ENCODE peak calls at places on chromosomes 12 and 14, in ten cellular contexts. H, G, Z, A, W, K, U, V, J and N are unnamed samples.

GRCh38 chr14:50714452-50715073 is 46.5 kb upstream of the SAV1 start:
- DNase-seq in G (no peak), H (peak), J (peak), V (peak), K (no peak), U (no peak), A (no peak), W (peak), Z (no peak), N (no peak)

GRCh38 chr14:56284641-56285040 is 166.4 kb downstream of the PELI2 start:
- DNase-seq in G (no peak), W (peak), K (no peak), U (no peak), J (no peak), H (no peak), A (no peak), V (no peak), Z (no peak), N (no peak)

GRCh38 chr12:131980263-131980662 is 30.5 kb downstream of the EP400 start:
- DNase-seq in U (no peak), J (no peak), W (peak), A (no peak), K (no peak), V (no peak), Z (no peak), G (no peak), H (no peak), N (no peak)

GRCh38 chr14:51298895-51299294 is 58.8 kb downstream of the TMX1 start:
- DNase-seq in K (no peak), W (peak), U (no peak), V (peak), H (no peak), A (no peak), Z (no peak), G (no peak), J (no peak), N (no peak)

GRCh38 chr12:107544947-107545346 is 140.7 kb upstream of the PWP1 start:
- DNase-seq in G (no peak), V (peak), W (no peak), U (no peak), A (no peak), H (no peak), Z (no peak), J (no peak), K (no peak), N (no peak)

GRCh38 chr12:26062566-26062965 is 62.3 kb downstream of the BHLHE41 start:
- DNase-seq in K (no peak), H (no peak), A (no peak), V (peak), U (no peak), Z (no peak), G (no peak), J (no peak), W (peak), N (no peak)

GRCh38 chr12:75913502-75914110 is 118.0 kb downstream of the PHLDA1 start:
- DNase-seq in U (no peak), W (no peak), Z (no peak), V (peak), J (no peak), H (peak), A (no peak), K (no peak), G (no peak), N (no peak)

GRCh38 chr12:17928708-17929366 is 161.2 kb downstream of the RERGL start:
- DNase-seq in V (peak), K (no peak), J (peak), H (no peak), G (no peak), U (no peak), A (no peak), Z (no peak), W (peak), N (no peak)

GRCh38 chr12:25689996-25690501 is 137.0 kb upstream of the LMNTD1 start:
- DNase-seq in W (no peak), H (no peak), V (peak), Z (no peak), G (no peak), U (no peak), K (peak), A (peak), J (no peak), N (no peak)

DNA sequence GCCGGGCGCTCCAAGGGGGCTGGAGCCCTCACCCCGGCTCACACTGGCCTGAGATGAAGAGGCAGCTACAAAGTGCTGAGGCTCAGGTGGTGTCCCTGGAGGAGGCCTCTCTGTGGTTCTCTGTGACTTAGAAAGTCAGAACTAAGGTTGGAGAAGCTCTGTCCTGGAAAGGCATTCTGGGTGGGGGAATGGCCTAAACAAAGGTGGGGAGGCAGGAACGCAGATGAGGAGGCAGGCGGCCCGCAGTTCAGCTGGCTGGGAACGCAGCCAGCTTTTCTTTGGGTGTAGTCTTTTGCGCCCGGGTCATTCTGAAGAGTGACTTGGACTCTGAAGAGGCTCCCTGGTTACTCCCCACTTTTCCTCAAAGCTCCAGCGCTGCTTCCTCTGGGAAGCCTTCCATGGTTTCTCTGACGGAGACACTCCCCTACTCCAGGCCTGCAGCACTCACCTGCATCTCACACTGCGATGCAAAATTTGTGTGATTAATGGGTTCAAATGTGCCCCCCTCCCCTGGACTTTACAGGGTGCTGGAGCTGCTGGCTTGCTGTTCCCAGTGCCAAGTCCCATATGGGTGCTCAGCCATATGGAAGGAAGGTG is 50.5 kb upstream of the DLK1 start:
- DNase-seq in H (no peak), U (no peak), W (no peak), V (no peak), J (no peak), G (peak), Z (no peak), A (no peak), K (peak), N (no peak)
- H3K27ac ChIP-seq in H (no peak), U (no peak), W (no peak), V (no peak), J (no peak), G (no peak), Z (no peak), A (no peak), K (peak), N (peak)

DNA sequence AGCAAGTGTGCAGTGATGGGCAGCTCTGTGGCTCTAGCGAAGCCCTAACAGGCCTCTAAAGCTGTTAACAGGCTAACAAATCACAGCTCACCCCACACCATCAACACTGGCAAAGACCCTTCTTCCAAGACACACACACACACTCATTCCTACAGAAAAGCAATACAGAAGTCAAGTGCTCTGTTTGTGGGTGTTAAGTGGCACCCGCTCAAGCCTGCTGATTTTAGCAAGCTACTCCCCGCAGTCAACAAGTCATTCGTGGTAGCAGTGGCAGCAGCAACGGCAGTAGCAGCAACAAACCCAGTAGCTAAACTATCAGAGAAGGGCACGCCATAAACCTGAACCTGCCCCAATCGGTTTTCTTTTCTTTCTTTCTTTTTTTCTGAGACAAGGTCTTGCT is 80.7 kb upstream of the GPR68 start:
- DNase-seq in W (no peak), G (no peak), A (no peak), Z (peak), V (no peak), U (no peak), J (no peak), H (peak), K (no peak), N (no peak)
- H3K27ac ChIP-seq in W (no peak), G (peak), A (peak), Z (peak), V (no peak), U (no peak), J (no peak), H (no peak), K (no peak), N (no peak)

GRCh38 chr12:106093246-106093645 is 45.5 kb downstream of the NUAK1 start:
- DNase-seq in W (no peak), U (peak), H (no peak), J (no peak), V (no peak), G (no peak), A (no peak), Z (no peak), K (no peak), N (no peak)
- H3K27ac ChIP-seq in W (no peak), U (peak), H (no peak), J (no peak), V (no peak), G (no peak), A (no peak), Z (no peak), K (no peak), N (peak)

DNA sequence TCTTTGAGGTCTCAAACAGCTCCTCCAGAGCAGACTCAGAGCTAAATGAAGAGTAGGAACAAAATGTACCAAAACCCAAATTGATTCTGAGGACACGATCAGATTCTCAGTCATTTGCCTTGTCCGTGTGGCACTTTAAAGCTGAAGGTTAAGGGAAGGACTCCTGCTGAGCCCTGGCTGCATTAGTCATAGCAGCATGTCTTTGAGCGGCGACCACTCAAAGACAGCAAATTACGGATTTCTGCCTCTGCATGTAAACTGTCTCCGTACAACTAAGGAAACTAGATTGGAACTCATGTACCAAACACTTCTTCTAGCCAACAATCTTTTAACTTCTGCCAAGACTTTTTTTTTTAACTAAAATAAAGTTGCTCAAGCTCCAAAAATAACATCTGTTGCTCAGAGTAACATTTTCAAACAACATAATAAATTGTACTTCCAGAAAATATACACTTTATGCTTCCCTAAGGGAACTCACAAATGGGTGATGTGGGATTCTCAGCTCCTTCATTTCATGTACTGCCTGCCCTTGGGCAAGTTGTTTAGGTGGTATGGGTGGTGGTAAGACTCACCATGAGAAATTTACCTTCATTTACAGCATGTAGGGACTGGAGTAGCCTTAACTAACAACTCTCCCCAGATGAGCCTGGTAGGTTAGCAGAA is 56.1 kb downstream of the RERG start:
- DNase-seq in K (no peak), U (peak), Z (no peak), W (no peak), J (no peak), A (no peak), G (no peak), H (no peak), V (peak), N (no peak)
- H3K27ac ChIP-seq in K (peak), U (peak), Z (no peak), W (no peak), J (no peak), A (peak), G (peak), H (no peak), V (no peak), N (peak)

GRCh38 chr14:95486875-95487668 is 29.4 kb downstream of the SYNE3 start:
- DNase-seq in V (no peak), K (peak), A (peak), G (peak), J (no peak), H (no peak), U (no peak), Z (no peak), W (no peak), N (no peak)

GRCh38 chr14:95484296-95484695 is 32.2 kb downstream of the SYNE3 start:
- DNase-seq in H (no peak), V (no peak), G (no peak), A (no peak), W (no peak), J (no peak), U (no peak), Z (no peak), K (no peak), N (no peak)

GRCh38 chr14:95482967-95483842 is 33.2 kb downstream of the SYNE3 start:
- DNase-seq in G (peak), W (peak), U (peak), V (peak), H (no peak), K (peak), J (no peak), Z (no peak), A (peak), N (no peak)

GRCh38 chr14:95483843-95484165 is 32.6 kb downstream of the SYNE3 start:
- DNase-seq in H (no peak), Z (no peak), G (no peak), V (no peak), W (no peak), A (no peak), U (no peak), K (no peak), J (no peak), N (no peak)

GRCh38 chr14:95485222-95485819 is 31.1 kb downstream of the SYNE3 start:
- DNase-seq in H (no peak), U (no peak), K (no peak), W (no peak), V (no peak), Z (no peak), J (peak), A (peak), G (no peak), N (no peak)
- H3K27ac ChIP-seq in H (no peak), U (peak), K (no peak), W (no peak), V (no peak), Z (no peak), J (no peak), A (no peak), G (no peak), N (no peak)

GRCh38 chr12:58206876-58207275 is 265.5 kb downstream of the ATP23 start:
- DNase-seq in J (peak), K (no peak), U (no peak), W (no peak), V (no peak), H (no peak), A (no peak), Z (no peak), G (no peak), N (no peak)
- H3K27ac ChIP-seq in J (peak), K (no peak), U (no peak), W (no peak), V (no peak), H (no peak), A (no peak), Z (no peak), G (no peak), N (no peak)

GRCh38 chr12:67647547-67648305 is 819 bp upstream of the DYRK2 start:
- DNase-seq in A (peak), J (peak), U (peak), W (peak), K (peak), V (peak), Z (peak), H (peak), G (peak), N (no peak)

GRCh38 chr12:67646775-67647174 is 1.8 kb upstream of the DYRK2 start:
- DNase-seq in U (no peak), J (no peak), G (no peak), K (no peak), W (no peak), Z (no peak), A (no peak), V (no peak), H (no peak), N (no peak)

GRCh38 chr12:67645571-67645970 is 3.0 kb upstream of the DYRK2 start:
- DNase-seq in W (peak), Z (no peak), V (peak), H (no peak), G (no peak), K (no peak), U (no peak), A (no peak), J (no peak), N (no peak)

GRCh38 chr12:67647251-67647546 is 1.3 kb upstream of the DYRK2 start:
- DNase-seq in W (no peak), V (no peak), A (no peak), U (no peak), G (no peak), H (no peak), K (no peak), Z (no peak), J (peak), N (no peak)

DNA sequence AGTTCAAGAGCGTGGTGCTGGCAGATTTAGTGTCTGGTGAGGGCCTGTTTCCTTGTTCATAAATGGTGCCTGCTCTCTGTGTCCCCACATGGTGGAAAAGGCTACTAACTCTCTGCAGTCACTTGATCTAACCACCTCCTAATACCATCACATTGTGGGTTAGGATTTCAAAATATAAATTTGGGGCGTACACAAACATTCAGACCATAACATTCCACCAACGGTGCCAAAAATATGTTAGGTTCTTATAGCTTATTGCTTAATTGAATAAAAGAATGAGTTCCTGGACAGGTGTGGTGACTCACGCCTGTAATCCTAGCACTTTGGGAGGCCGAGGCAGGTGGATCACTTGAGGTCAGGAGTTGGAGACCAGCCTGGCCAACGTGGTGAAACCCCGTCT is 3.4 kb upstream of the DYRK2 start:
- DNase-seq in U (no peak), K (no peak), Z (no peak), A (no peak), G (no peak), V (no peak), H (no peak), J (no peak), W (no peak), N (no peak)
- H3K27ac ChIP-seq in U (no peak), K (no peak), Z (no peak), A (no peak), G (no peak), V (no peak), H (no peak), J (no peak), W (no peak), N (peak)

DNA sequence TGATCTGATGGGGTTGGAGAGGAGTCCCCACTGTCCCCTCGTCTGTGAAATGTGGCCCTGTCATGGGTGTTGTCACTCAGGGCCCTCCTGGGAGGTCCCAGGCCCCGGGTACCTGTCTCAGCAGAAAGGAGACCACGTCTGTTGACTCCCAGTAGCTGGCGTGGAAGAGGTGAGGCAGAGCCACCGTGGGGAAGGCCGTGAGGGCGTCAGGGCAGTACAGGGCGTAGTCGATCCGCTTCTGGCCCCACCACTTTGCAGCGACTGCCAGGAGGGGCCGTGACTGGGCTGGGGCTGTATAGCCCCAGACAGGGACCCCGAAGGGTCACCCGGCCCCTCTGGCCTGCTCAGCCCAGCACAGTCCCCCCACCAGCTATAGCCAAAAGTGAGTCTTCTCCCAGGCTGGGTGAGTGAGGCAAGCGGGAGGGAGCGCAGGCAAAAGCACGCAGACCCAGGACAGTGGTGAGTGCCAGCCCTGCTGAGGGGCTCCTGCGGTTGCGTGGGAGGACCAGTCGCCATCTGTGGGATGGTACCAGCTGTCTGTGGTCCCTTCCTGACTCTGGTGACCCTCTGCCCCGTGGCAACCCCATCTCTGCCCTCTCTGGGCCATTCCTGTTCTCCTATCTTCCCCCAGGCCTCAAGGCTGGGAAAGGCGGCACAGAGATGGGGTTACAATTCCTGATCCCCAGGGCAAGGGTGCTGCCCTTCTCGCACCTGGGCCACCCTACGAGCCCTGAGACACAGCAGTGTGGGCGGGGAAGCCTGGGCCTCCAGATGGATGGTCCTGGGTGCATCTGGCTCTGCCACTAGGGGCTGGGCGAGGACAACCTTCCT is 8.3 kb downstream of the ARL6IP4 start:
- DNase-seq in Z (no peak), A (no peak), W (no peak), U (no peak), V (no peak), H (no peak), K (no peak), J (no peak), G (no peak), N (no peak)
- H3K27ac ChIP-seq in Z (no peak), A (no peak), W (no peak), U (no peak), V (no peak), H (no peak), K (no peak), J (no peak), G (no peak), N (no peak)

GRCh38 chr12:51621155-51621922 is 30.3 kb downstream of the SCN8A start:
- DNase-seq in Z (no peak), A (no peak), J (no peak), U (no peak), G (no peak), H (no peak), K (no peak), V (peak), W (peak), N (no peak)
- H3K27ac ChIP-seq in Z (no peak), A (no peak), J (peak), U (no peak), G (no peak), H (no peak), K (no peak), V (no peak), W (no peak), N (no peak)

GRCh38 chr14:104698688-104699425 is 9.4 kb downstream of the INF2 start:
- DNase-seq in H (no peak), U (peak), A (no peak), J (no peak), V (no peak), W (no peak), G (no peak), Z (no peak), K (no peak), N (no peak)
- H3K27ac ChIP-seq in H (peak), U (peak), A (no peak), J (no peak), V (peak), W (no peak), G (no peak), Z (no peak), K (peak), N (peak)